ENCODE peak calls at places on chromosomes 12 and 14, in seven cellular contexts. T is body of pancreas, E is NB4, P is neural progenitor cell, B is A549, H is lower lobe of right lung, G is SK-N-SH. R is an unnamed sample.

GRCh38 chr14:95668235-95668772 is 17.9 kb upstream of the TCL1B start:
- DNase-seq in T (no peak), P (no peak), B (no peak), G (no peak), E (no peak), H (no peak), R (no peak)

GRCh38 chr12:944201-944600 is 5.3 kb downstream of the RAD52 start:
- DNase-seq in T (no peak), B (no peak), P (no peak), G (no peak), H (no peak), E (no peak), R (no peak)

GRCh38 chr14:101119830-101120571 is 216.5 kb upstream of the RTL1 start:
- DNase-seq in H (no peak), G (peak), P (peak), T (no peak), E (peak), B (no peak), R (no peak)

GRCh38 chr12:12338528-12339168 is 11.4 kb downstream of the MANSC1 start:
- DNase-seq in T (no peak), E (peak), G (no peak), H (no peak), B (no peak), P (no peak), R (no peak)

GRCh38 chr14:88195676-88196075 is 127.4 kb downstream of the KCNK10 start:
- DNase-seq in G (peak), T (no peak), P (peak), H (no peak), B (no peak), E (no peak), R (peak)

GRCh38 chr12:124464062-124464461 is 103.3 kb downstream of the NCOR2 start:
- DNase-seq in H (no peak), E (peak), T (no peak), G (no peak), B (no peak), P (no peak), R (no peak)

GRCh38 chr12:69459477-69459876 is 10.7 kb upstream of the FRS2 start:
- DNase-seq in B (no peak), G (no peak), H (no peak), T (no peak), E (no peak), P (no peak), R (no peak)

GRCh38 chr14:93906341-93907329 is 20.5 kb upstream of the FAM181A start:
- DNase-seq in B (peak), P (peak), G (peak), E (peak), H (peak), T (peak), R (peak)

GRCh38 chr12:11477110-11477509 is 81.7 kb upstream of the PRB2 start:
- DNase-seq in E (no peak), T (no peak), P (peak), B (no peak), H (no peak), G (no peak), R (no peak)

GRCh38 chr12:9864913-9865675 is 4.1 kb downstream of the CLEC2B start:
- DNase-seq in H (no peak), B (no peak), P (no peak), T (no peak), G (no peak), E (no peak), R (no peak)

GRCh38 chr12:57522887-57523705 is 472 bp downstream of the MBD6 start:
- DNase-seq in B (peak), P (no peak), T (peak), E (peak), H (peak), G (no peak), R (peak)

GRCh38 chr12:88266851-88267360 is 124.8 kb downstream of the TMTC3 start:
- DNase-seq in H (no peak), T (no peak), E (no peak), P (no peak), B (no peak), G (no peak), R (no peak)

GRCh38 chr14:103724116-103724515 is 8.5 kb downstream of the ZFYVE21 start:
- DNase-seq in H (no peak), T (peak), G (peak), P (no peak), B (no peak), E (no peak), R (no peak)

GRCh38 chr14:103723176-103724081 is 7.8 kb downstream of the ZFYVE21 start:
- DNase-seq in E (no peak), G (no peak), P (no peak), B (no peak), H (no peak), T (no peak), R (no peak)

GRCh38 chr14:103718572-103718971 is 3.0 kb downstream of the ZFYVE21 start:
- DNase-seq in T (no peak), P (no peak), G (no peak), E (no peak), H (no peak), B (no peak), R (no peak)

GRCh38 chr14:103719766-103720165 is 4.2 kb downstream of the ZFYVE21 start:
- DNase-seq in H (no peak), T (no peak), P (no peak), G (no peak), B (no peak), E (no peak), R (no peak)

GRCh38 chr14:103721334-103722120 is 5.9 kb downstream of the ZFYVE21 start:
- DNase-seq in B (peak), G (no peak), E (no peak), T (no peak), P (no peak), H (no peak), R (no peak)
- TF ChIP-seq CTCF in B (no peak), G (no peak), E (no peak), T (no peak), P (no peak), H (no peak), R (no peak)

GRCh38 chr12:97272471-97272870 is 190.1 kb upstream of the RMST start:
- DNase-seq in B (no peak), E (no peak), P (no peak), G (no peak), T (no peak), H (no peak), R (no peak)

GRCh38 chr12:97275261-97276197 is 187.1 kb upstream of the RMST start:
- DNase-seq in G (no peak), P (peak), H (no peak), E (no peak), T (peak), B (no peak), R (no peak)

GRCh38 chr12:97277030-97277429 is 185.6 kb upstream of the RMST start:
- DNase-seq in E (no peak), G (no peak), T (no peak), P (no peak), H (no peak), B (no peak), R (no peak)

GRCh38 chr12:97276198-97276580 is 186.4 kb upstream of the RMST start:
- DNase-seq in P (peak), G (no peak), E (no peak), H (no peak), T (no peak), B (no peak), R (no peak)

DNA sequence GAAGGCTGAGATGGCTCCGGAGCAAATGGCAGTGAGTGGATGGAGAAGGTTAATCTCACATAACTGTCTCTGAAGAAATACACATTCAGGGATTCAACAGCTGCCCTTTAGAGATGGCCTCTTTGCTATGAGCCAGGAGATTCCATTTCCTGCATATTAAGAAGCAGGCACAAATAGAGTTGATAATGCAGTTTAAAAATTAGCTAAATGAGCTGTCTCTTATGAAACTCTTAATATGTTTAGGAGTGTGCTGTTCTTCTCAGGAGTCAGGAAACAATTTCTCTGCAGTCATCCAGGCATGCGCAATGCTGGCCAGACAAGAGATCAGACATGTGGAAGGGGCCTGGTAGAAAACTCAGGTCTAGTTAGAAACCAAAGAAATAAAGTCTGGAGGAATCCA is 186.0 kb upstream of the RMST start:
- DNase-seq in E (no peak), T (no peak), G (no peak), P (no peak), B (no peak), H (no peak), R (no peak)
- H3K4me3 ChIP-seq in E (no peak), T (no peak), G (no peak), P (peak), B (no peak), H (no peak), R (no peak)

GRCh38 chr14:38285962-38286361 is 30.1 kb upstream of the CLEC14A start:
- DNase-seq in G (no peak), E (no peak), T (no peak), P (no peak), B (no peak), H (no peak), R (no peak)
- TF ChIP-seq CTCF in G (no peak), E (no peak), T (no peak), P (no peak), B (no peak), H (no peak), R (no peak)

GRCh38 chr12:110775997-110776396 is 33.3 kb upstream of the PPP1CC start:
- DNase-seq in B (no peak), T (no peak), H (no peak), E (no peak), P (no peak), G (no peak), R (no peak)

GRCh38 chr12:110782068-110782467 is 39.4 kb upstream of the PPP1CC start:
- DNase-seq in T (no peak), B (no peak), H (no peak), G (no peak), E (peak), P (no peak), R (no peak)

GRCh38 chr12:110776410-110776809 is 33.7 kb upstream of the PPP1CC start:
- DNase-seq in P (no peak), T (no peak), E (no peak), B (no peak), H (no peak), G (no peak), R (no peak)

GRCh38 chr12:110780448-110780847 is 37.8 kb upstream of the PPP1CC start:
- DNase-seq in T (no peak), G (no peak), E (no peak), P (no peak), H (no peak), B (no peak), R (no peak)

GRCh38 chr12:110778801-110779577 is 36.3 kb upstream of the PPP1CC start:
- DNase-seq in E (peak), T (no peak), P (no peak), B (no peak), G (no peak), H (no peak), R (no peak)
- H3K4me3 ChIP-seq in E (no peak), T (no peak), P (no peak), B (no peak), G (no peak), H (no peak), R (no peak)

GRCh38 chr12:53481957-53482586 is 17.2 kb downstream of the MAP3K12 start:
- DNase-seq in P (peak), H (no peak), B (peak), E (peak), G (peak), T (no peak), R (peak)
- TF ChIP-seq CTCF in P (peak), H (no peak), B (peak), E (peak), G (peak), T (peak), R (no peak)

GRCh38 chr14:70127186-70127585 is 61.6 kb downstream of the SLC8A3 start:
- DNase-seq in H (no peak), E (no peak), B (no peak), T (no peak), P (no peak), G (no peak), R (no peak)

GRCh38 chr14:70123796-70124195 is 65.0 kb downstream of the SLC8A3 start:
- DNase-seq in B (no peak), G (no peak), E (no peak), T (no peak), H (no peak), P (no peak), R (no peak)

GRCh38 chr14:70118064-70118463 is 70.7 kb downstream of the SLC8A3 start:
- DNase-seq in E (no peak), P (no peak), T (no peak), H (no peak), G (no peak), B (no peak), R (peak)

GRCh38 chr14:70116278-70116677 is 72.5 kb downstream of the SLC8A3 start:
- DNase-seq in E (no peak), T (no peak), H (no peak), B (no peak), P (no peak), G (no peak), R (no peak)

DNA sequence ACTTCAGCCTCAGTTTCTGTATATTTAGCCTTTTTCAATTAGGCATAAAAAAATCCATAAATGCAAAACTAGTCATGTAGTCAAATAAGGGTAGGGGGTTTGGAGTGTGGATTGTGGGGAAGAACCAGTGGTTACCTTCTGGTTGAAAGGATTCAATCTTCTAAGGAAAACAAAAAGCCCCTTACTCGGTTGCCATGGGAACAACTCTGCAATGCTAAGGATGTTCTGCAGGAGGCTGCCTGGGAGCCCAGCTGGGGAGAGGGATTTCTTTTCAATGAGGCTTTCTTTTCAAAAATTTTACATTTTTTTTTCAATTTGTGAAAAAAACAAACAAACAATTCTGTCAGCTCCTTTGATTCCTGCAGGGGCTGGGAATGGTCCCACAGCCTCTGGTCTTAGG is 67.2 kb downstream of the SLC8A3 start:
- DNase-seq in P (peak), T (no peak), B (no peak), E (no peak), H (no peak), G (no peak), R (no peak)
- H3K4me3 ChIP-seq in P (no peak), T (no peak), B (no peak), E (no peak), H (no peak), G (no peak), R (no peak)